ENCODE peak calls at places on chromosomes 3 and 15, in six cellular contexts. Y is NCI-H446 treated with DMSO at 0.1 percent for 48 hours; J is T-helper 2 cell; Q is Calu3; B is body of pancreas; X is stimulated activated CD4-positive, alpha-beta T cell treated with anti-CD3 and anti-CD28 coated beads, TNF-alpha, amount 100 ng/mL, for 24 hours. K is an unnamed sample.

GRCh38 chr3:72973031-72973723 is 23.4 kb upstream of the PPP4R2 start:
- DNase-seq in Y (no peak), X (no peak), B (peak; percentile 74), Q (peak; percentile 70), J (no peak), K (peak; percentile 55)

GRCh38 chr3:117059054-117059989 is 349.7 kb downstream of the TUSC7 start:
- DNase-seq in Q (no peak), B (no peak), J (no peak), X (no peak), Y (peak; percentile 69), K (peak; percentile 7)

GRCh38 chr3:5798809-5799208 is 611.3 kb downstream of the EDEM1 start:
- DNase-seq in X (no peak), J (no peak), Q (no peak), B (no peak), Y (no peak), K (no peak)

GRCh38 chr3:52065264-52065756 is 8.9 kb upstream of the DUSP7 start:
- DNase-seq in J (no peak), X (no peak), B (peak; percentile 72), Y (no peak), Q (no peak), K (peak; percentile 93)

GRCh38 chr3:18987070-18987469 is 161.2 kb upstream of the KCNH8 start:
- DNase-seq in J (no peak), Y (no peak), X (no peak), Q (no peak), B (no peak), K (no peak)

GRCh38 chr15:87874896-87875661 is 381.5 kb downstream of the NTRK3 start:
- DNase-seq in J (no peak), Y (peak; percentile 49), Q (no peak), B (no peak), X (no peak), K (no peak)

GRCh38 chr3:24830230-24831152 is 335.8 kb upstream of the THRB start:
- DNase-seq in Q (peak; percentile 47), Y (no peak), J (no peak), B (peak; percentile 10), X (no peak), K (no peak)

GRCh38 chr15:60932051-60932915 is 296.8 kb downstream of the RORA start:
- DNase-seq in Q (peak; percentile 81), J (peak; percentile 17), X (peak; percentile 52), B (peak; percentile 29), Y (no peak), K (peak; percentile 93)

GRCh38 chr3:170049146-170050000 is 11.6 kb downstream of the GPR160 start:
- DNase-seq in B (peak; percentile 95), J (no peak), Q (peak; percentile 87), Y (no peak), X (no peak), K (no peak)

GRCh38 chr3:108331792-108332191 is 35.4 kb downstream of the HHLA2 start:
- DNase-seq in J (no peak), B (no peak), Y (no peak), Q (no peak), X (no peak), K (no peak)

GRCh38 chr15:90950676-90951075 is 4.0 kb upstream of the RCCD1 start:
- DNase-seq in Q (no peak), B (no peak), J (no peak), X (no peak), Y (no peak), K (no peak)

GRCh38 chr3:137803215-137803614 is 39.1 kb downstream of the SOX14 start:
- DNase-seq in B (no peak), Y (no peak), Q (no peak), X (no peak), J (no peak), K (no peak)

GRCh38 chr3:182617511-182617910 is 175.8 kb upstream of the ATP11B start:
- DNase-seq in J (no peak), Y (no peak), X (no peak), Q (no peak), B (no peak), K (no peak)

GRCh38 chr3:162540421-162540820 is 1043.8 kb downstream of the OTOL1 start:
- DNase-seq in Q (no peak), X (no peak), J (no peak), B (no peak), Y (no peak), K (no peak)

GRCh38 chr15:87420017-87420416 is 836.5 kb downstream of the NTRK3 start:
- DNase-seq in J (no peak), Y (no peak), B (no peak), Q (no peak), X (no peak), K (no peak)

GRCh38 chr3:159724627-159725026 is 264.0 kb upstream of the IL12A start:
- DNase-seq in B (no peak), Q (no peak), J (no peak), X (no peak), Y (no peak), K (no peak)

GRCh38 chr3:160804762-160805161 is 48.7 kb downstream of the PPM1L start:
- DNase-seq in B (peak; percentile 58), Q (no peak), X (no peak), Y (peak; percentile 65), J (no peak), K (no peak)

GRCh38 chr15:97030251-97030650 is 699.8 kb downstream of the NR2F2 start:
- DNase-seq in J (no peak), X (no peak), Q (no peak), Y (no peak), B (no peak), K (no peak)

GRCh38 chr3:179074656-179075055 is 3.0 kb upstream of the ZMAT3 start:
- DNase-seq in Q (no peak), B (no peak), J (no peak), X (no peak), Y (no peak), K (no peak)

GRCh38 chr15:58392141-58392540 is 39.6 kb upstream of the LIPC start:
- DNase-seq in Q (no peak), X (no peak), B (no peak), Y (no peak), J (no peak), K (no peak)

GRCh38 chr15:100259266-100259665 is 82.5 kb downstream of the ADAMTS17 start:
- DNase-seq in X (no peak), Q (no peak), J (no peak), B (no peak), Y (no peak), K (no peak)

GRCh38 chr3:53235545-53235944 is 20.3 kb downstream of the TKT start:
- DNase-seq in X (no peak), J (no peak), Y (no peak), Q (no peak), B (no peak), K (no peak)

GRCh38 chr3:155581579-155581978 is 163.3 kb downstream of the PLCH1 start:
- DNase-seq in Q (no peak), X (no peak), J (no peak), Y (no peak), B (no peak), K (no peak)

GRCh38 chr3:40379674-40380306 is 7.2 kb upstream of the ENTPD3 start:
- DNase-seq in Q (no peak), Y (no peak), J (no peak), X (no peak), B (no peak), K (no peak)

GRCh38 chr3:106611841-106612240 is 743.0 kb upstream of the CBLB start:
- DNase-seq in Q (no peak), B (no peak), Y (no peak), J (no peak), X (no peak), K (no peak)

GRCh38 chr3:14113964-14114667 is 10.6 kb downstream of the CHCHD4 start:
- DNase-seq in Q (peak; percentile 43), J (no peak), X (no peak), Y (no peak), B (peak; percentile 36), K (no peak)

GRCh38 chr3:143163562-143163961 is 44.0 kb downstream of the CHST2 start:
- DNase-seq in J (no peak), X (no peak), Y (no peak), B (no peak), Q (no peak), K (no peak)

GRCh38 chr15:69390575-69390974 is 23.6 kb upstream of the KIF23 start:
- DNase-seq in Y (no peak), Q (no peak), X (no peak), J (no peak), B (no peak), K (peak; percentile 67)

GRCh38 chr3:112858410-112859069 is 11.9 kb upstream of the CD200R1L start:
- DNase-seq in X (peak; percentile 24), Q (no peak), B (no peak), J (no peak), Y (no peak), K (peak; percentile 22)

GRCh38 chr3:150887031-150887430 is 18.2 kb downstream of the MINDY4B start:
- DNase-seq in J (no peak), X (no peak), Y (no peak), B (no peak), Q (no peak), K (no peak)

GRCh38 chr3:58711871-58712270 is 45.3 kb upstream of the FAM3D start:
- DNase-seq in B (no peak), Y (no peak), X (no peak), Q (no peak), J (no peak), K (no peak)

GRCh38 chr3:134353171-134353825 is 20.9 kb downstream of the AMOTL2 start:
- DNase-seq in J (no peak), Q (no peak), X (no peak), B (no peak), Y (no peak), K (no peak)

GRCh38 chr3:126179825-126180476 is 435 bp downstream of the ALDH1L1 start:
- DNase-seq in J (no peak), B (peak; percentile 88), Y (no peak), Q (peak; percentile 74), X (no peak), K (no peak)

K was measured in foreskin keratinocyte.